ENCODE peak calls at places on chromosome 4, in six cellular contexts. One of them, this sample, is unnamed.

GRCh38 chr4:71006203-71006907 is 12.9 kb downstream of the DCK start:
- DNase-seq in Panc1: no peak
- DNase-seq in cardiac fibroblast: no peak
- DNase-seq in BJ: no peak
- DNase-seq in AG04450: no peak
- DNase-seq in fibroblast of lung: no peak
- DNase-seq in this sample: no peak

GRCh38 chr4:23234716-23235115 is 542.0 kb downstream of the GBA3 start:
- DNase-seq in AG04450: no peak
- DNase-seq in cardiac fibroblast: no peak
- DNase-seq in BJ: no peak
- DNase-seq in fibroblast of lung: peak
- DNase-seq in Panc1: no peak
- DNase-seq in this sample: no peak

GRCh38 chr4:99186029-99186428 is 33.0 kb downstream of the ADH6 start:
- DNase-seq in AG04450: no peak
- DNase-seq in BJ: no peak
- DNase-seq in fibroblast of lung: no peak
- DNase-seq in cardiac fibroblast: no peak
- DNase-seq in Panc1: no peak
- DNase-seq in this sample: no peak

GRCh38 chr4:126778348-126778747 is 854.4 kb upstream of the INTU start:
- DNase-seq in BJ: peak
- DNase-seq in cardiac fibroblast: peak
- DNase-seq in AG04450: no peak
- DNase-seq in Panc1: no peak
- DNase-seq in fibroblast of lung: peak
- DNase-seq in this sample: no peak

GRCh38 chr4:65669008-65669971 is 999 bp downstream of the EPHA5 start:
- DNase-seq in cardiac fibroblast: peak
- DNase-seq in fibroblast of lung: peak
- DNase-seq in Panc1: no peak
- DNase-seq in AG04450: no peak
- DNase-seq in BJ: no peak
- DNase-seq in this sample: no peak

GRCh38 chr4:7831330-7831729 is 108.3 kb downstream of the AFAP1 start:
- DNase-seq in cardiac fibroblast: peak
- DNase-seq in BJ: peak
- DNase-seq in fibroblast of lung: peak
- DNase-seq in AG04450: peak
- DNase-seq in Panc1: no peak
- DNase-seq in this sample: peak

GRCh38 chr4:170001688-170002267 is 24.4 kb downstream of the MFAP3L start:
- DNase-seq in fibroblast of lung: no peak
- DNase-seq in AG04450: no peak
- DNase-seq in cardiac fibroblast: no peak
- DNase-seq in Panc1: no peak
- DNase-seq in BJ: no peak
- DNase-seq in this sample: no peak

GRCh38 chr4:53653484-53654053 is 62.3 kb upstream of the LNX1 start:
- DNase-seq in cardiac fibroblast: peak
- DNase-seq in AG04450: no peak
- DNase-seq in BJ: no peak
- DNase-seq in Panc1: no peak
- DNase-seq in fibroblast of lung: no peak
- DNase-seq in this sample: no peak

GRCh38 chr4:104093247-104093646 is 373.5 kb upstream of the TACR3 start:
- DNase-seq in BJ: no peak
- DNase-seq in cardiac fibroblast: no peak
- DNase-seq in Panc1: no peak
- DNase-seq in AG04450: no peak
- DNase-seq in fibroblast of lung: no peak
- DNase-seq in this sample: no peak

GRCh38 chr4:156294577-156294976 is 340.9 kb upstream of the CTSO start:
- DNase-seq in AG04450: peak
- DNase-seq in fibroblast of lung: peak
- DNase-seq in cardiac fibroblast: peak
- DNase-seq in Panc1: no peak
- DNase-seq in BJ: no peak
- DNase-seq in this sample: peak

GRCh38 chr4:70722199-70722791 is 531 bp downstream of the RUFY3 start:
- DNase-seq in Panc1: no peak
- DNase-seq in AG04450: no peak
- DNase-seq in fibroblast of lung: peak
- DNase-seq in BJ: no peak
- DNase-seq in cardiac fibroblast: peak
- DNase-seq in this sample: no peak

GRCh38 chr4:99061048-99061447 is 27.5 kb downstream of the ADH5 start:
- DNase-seq in BJ: no peak
- DNase-seq in cardiac fibroblast: no peak
- DNase-seq in AG04450: no peak
- DNase-seq in fibroblast of lung: no peak
- DNase-seq in Panc1: no peak
- DNase-seq in this sample: no peak

GRCh38 chr4:168832746-168833575 is 177.1 kb downstream of the CBR4 start:
- DNase-seq in Panc1: no peak
- DNase-seq in AG04450: no peak
- DNase-seq in BJ: no peak
- DNase-seq in fibroblast of lung: peak
- DNase-seq in cardiac fibroblast: peak
- DNase-seq in this sample: no peak
- H3K4me3 ChIP-seq in Panc1: peak
- H3K4me3 ChIP-seq in AG04450: peak
- H3K4me3 ChIP-seq in BJ: peak
- H3K4me3 ChIP-seq in fibroblast of lung: peak
- H3K4me3 ChIP-seq in cardiac fibroblast: peak
- H3K4me3 ChIP-seq in this sample: peak

DNA sequence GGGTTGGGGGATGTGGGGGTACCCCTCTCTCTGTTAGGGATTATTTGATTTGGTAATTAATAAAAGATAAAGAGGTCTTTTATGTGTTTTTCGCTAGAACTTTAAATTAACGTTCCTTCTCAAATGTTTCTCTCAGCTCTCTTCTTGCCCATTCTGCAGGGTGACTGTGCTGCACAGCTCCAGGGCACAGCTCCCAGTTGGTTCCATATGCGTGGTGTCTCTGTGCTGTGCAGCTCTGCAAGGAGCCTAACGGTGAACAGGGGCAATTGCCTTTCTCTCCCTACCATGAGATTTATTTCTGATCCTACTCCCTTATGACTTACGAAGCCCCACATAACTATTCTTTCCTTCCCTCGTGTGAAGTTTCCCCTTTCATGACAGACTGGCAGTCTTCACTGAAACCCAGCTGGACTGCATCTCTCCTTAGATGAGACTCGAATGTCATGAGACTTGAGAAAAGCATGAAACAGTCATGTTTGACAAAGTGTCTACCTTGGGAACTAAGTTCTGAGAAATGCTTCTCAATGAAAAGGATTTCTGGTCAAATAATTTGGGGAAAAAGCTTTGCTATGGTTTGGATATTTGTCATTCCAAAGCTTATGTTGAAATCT is 50.2 kb upstream of the SPRY1 start:
- DNase-seq in AG04450: no peak
- DNase-seq in Panc1: no peak
- DNase-seq in BJ: no peak
- DNase-seq in cardiac fibroblast: no peak
- DNase-seq in fibroblast of lung: no peak
- DNase-seq in this sample: no peak
- H3K4me3 ChIP-seq in AG04450: no peak
- H3K4me3 ChIP-seq in Panc1: no peak
- H3K4me3 ChIP-seq in BJ: no peak
- H3K4me3 ChIP-seq in cardiac fibroblast: no peak
- H3K4me3 ChIP-seq in fibroblast of lung: no peak
- H3K4me3 ChIP-seq in this sample: no peak

GRCh38 chr4:13539721-13540445 is 4.4 kb downstream of the NKX3-2 start:
- DNase-seq in AG04450: no peak
- DNase-seq in BJ: no peak
- DNase-seq in cardiac fibroblast: no peak
- DNase-seq in fibroblast of lung: no peak
- DNase-seq in Panc1: no peak
- DNase-seq in this sample: no peak

GRCh38 chr4:13539047-13539720 is 5.1 kb downstream of the NKX3-2 start:
- DNase-seq in AG04450: no peak
- DNase-seq in Panc1: no peak
- DNase-seq in cardiac fibroblast: no peak
- DNase-seq in BJ: no peak
- DNase-seq in fibroblast of lung: no peak
- DNase-seq in this sample: no peak

GRCh38 chr4:13537832-13538177 is 6.5 kb downstream of the NKX3-2 start:
- DNase-seq in fibroblast of lung: no peak
- DNase-seq in cardiac fibroblast: no peak
- DNase-seq in AG04450: no peak
- DNase-seq in Panc1: no peak
- DNase-seq in BJ: no peak
- DNase-seq in this sample: no peak

GRCh38 chr4:13537011-13537831 is 7.1 kb downstream of the NKX3-2 start:
- DNase-seq in BJ: no peak
- DNase-seq in fibroblast of lung: no peak
- DNase-seq in Panc1: no peak
- DNase-seq in AG04450: no peak
- DNase-seq in cardiac fibroblast: no peak
- DNase-seq in this sample: no peak

GRCh38 chr4:13538427-13538973 is 5.8 kb downstream of the NKX3-2 start:
- DNase-seq in BJ: no peak
- DNase-seq in AG04450: no peak
- DNase-seq in cardiac fibroblast: no peak
- DNase-seq in fibroblast of lung: no peak
- DNase-seq in Panc1: no peak
- DNase-seq in this sample: no peak
- H3K4me3 ChIP-seq in BJ: no peak
- H3K4me3 ChIP-seq in AG04450: no peak
- H3K4me3 ChIP-seq in cardiac fibroblast: no peak
- H3K4me3 ChIP-seq in fibroblast of lung: no peak
- H3K4me3 ChIP-seq in Panc1: no peak
- H3K4me3 ChIP-seq in this sample: no peak

GRCh38 chr4:94995684-94996394 is 238.1 kb downstream of the BMPR1B start:
- DNase-seq in Panc1: no peak
- DNase-seq in fibroblast of lung: peak
- DNase-seq in cardiac fibroblast: no peak
- DNase-seq in AG04450: no peak
- DNase-seq in BJ: no peak
- DNase-seq in this sample: no peak
- H3K4me3 ChIP-seq in Panc1: peak
- H3K4me3 ChIP-seq in fibroblast of lung: no peak
- H3K4me3 ChIP-seq in cardiac fibroblast: no peak
- H3K4me3 ChIP-seq in AG04450: no peak
- H3K4me3 ChIP-seq in BJ: no peak
- H3K4me3 ChIP-seq in this sample: no peak

GRCh38 chr4:82373816-82374740 is at the start of gene HNRNPD:
- DNase-seq in Panc1: peak
- DNase-seq in fibroblast of lung: peak
- DNase-seq in cardiac fibroblast: peak
- DNase-seq in BJ: peak
- DNase-seq in AG04450: peak
- DNase-seq in this sample: peak
- H3K4me3 ChIP-seq in Panc1: peak
- H3K4me3 ChIP-seq in fibroblast of lung: peak
- H3K4me3 ChIP-seq in cardiac fibroblast: peak
- H3K4me3 ChIP-seq in BJ: peak
- H3K4me3 ChIP-seq in AG04450: peak
- H3K4me3 ChIP-seq in this sample: peak

DNA sequence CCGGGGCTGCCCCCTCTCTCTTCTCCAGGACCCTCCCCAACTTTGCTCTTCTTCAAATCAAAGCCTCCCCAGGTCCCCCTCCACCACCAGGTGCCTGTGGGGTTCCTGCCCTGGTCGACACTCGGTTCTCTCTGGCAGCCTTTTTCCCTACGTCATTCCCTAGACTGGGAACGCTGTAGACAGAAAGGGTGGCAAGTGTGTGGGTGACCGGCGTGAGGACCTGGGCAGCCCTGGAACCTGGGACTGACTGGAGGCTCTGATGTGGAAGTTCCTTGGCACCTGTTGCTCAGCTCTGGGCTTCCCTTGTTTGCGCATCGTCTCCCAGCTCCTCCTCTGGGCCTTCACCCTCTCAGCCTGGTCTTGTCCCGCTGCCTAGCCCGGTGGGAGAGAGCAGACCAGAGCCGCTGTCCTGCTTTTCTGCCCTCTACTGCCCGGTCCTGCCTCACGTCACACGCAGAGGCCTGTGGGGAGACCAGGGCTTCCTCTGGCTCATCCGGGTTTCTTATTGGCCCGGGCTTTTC is 1.3 kb downstream of the TACC3 start:
- DNase-seq in BJ: no peak
- DNase-seq in AG04450: no peak
- DNase-seq in Panc1: no peak
- DNase-seq in cardiac fibroblast: no peak
- DNase-seq in fibroblast of lung: no peak
- DNase-seq in this sample: no peak
- H3K4me3 ChIP-seq in BJ: peak
- H3K4me3 ChIP-seq in AG04450: peak
- H3K4me3 ChIP-seq in Panc1: peak
- H3K4me3 ChIP-seq in cardiac fibroblast: no peak
- H3K4me3 ChIP-seq in fibroblast of lung: peak
- H3K4me3 ChIP-seq in this sample: peak

DNA sequence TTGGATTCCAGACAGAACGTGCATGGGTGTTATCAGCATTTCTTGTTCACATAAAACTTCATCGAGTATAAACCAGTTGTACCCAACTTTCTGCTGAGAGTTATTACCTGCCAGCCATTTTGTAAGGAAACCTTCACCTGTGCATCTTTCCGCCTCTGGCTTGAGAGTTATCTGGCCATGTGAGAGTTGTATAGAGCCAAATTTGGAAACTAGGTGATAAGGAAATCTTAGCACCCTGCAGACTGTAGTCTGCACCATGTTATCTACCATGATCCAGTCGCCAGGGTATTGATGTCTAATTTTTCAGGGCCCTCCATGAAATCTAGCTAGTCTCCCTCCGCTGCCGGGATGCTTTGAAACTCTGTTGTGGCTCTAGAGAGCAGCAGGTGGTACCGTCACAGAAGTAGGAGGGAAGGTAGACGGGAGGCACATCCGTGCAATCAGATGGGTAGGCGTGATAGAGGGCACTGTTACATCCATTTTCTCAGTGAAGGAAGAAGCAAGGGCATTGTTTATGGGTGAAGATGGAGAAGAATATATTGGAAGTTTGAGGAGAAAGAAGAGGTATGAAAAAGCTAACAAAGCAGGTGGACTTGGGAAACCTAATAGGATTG is 1.2 kb downstream of the ANAPC4 start:
- DNase-seq in BJ: no peak
- DNase-seq in fibroblast of lung: no peak
- DNase-seq in AG04450: no peak
- DNase-seq in cardiac fibroblast: no peak
- DNase-seq in Panc1: no peak
- DNase-seq in this sample: no peak
- H3K4me3 ChIP-seq in BJ: peak
- H3K4me3 ChIP-seq in fibroblast of lung: peak
- H3K4me3 ChIP-seq in AG04450: peak
- H3K4me3 ChIP-seq in cardiac fibroblast: peak
- H3K4me3 ChIP-seq in Panc1: peak
- H3K4me3 ChIP-seq in this sample: peak

DNA sequence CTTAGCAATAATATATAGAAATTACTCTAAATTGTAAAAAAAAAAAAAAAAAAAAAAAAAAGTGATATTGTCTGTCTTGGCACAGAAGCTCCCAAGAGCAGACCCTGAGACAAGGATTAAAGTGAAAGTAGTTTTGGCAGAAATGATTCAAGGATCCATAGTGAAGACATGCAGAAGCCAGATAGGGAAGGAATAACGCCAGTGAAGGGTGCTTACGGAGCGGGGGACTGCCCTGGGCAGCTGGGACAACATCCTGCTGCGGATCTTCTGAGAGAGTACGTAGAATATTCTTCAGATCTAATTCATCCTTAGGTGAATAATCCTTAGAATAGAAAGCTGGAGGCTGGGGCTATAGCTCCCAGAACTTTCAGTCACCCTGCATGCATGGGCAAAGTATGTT is 39.8 kb downstream of the ARHGAP24 start:
- DNase-seq in Panc1: no peak
- DNase-seq in fibroblast of lung: no peak
- DNase-seq in AG04450: no peak
- DNase-seq in BJ: no peak
- DNase-seq in cardiac fibroblast: peak
- DNase-seq in this sample: no peak
- H3K4me3 ChIP-seq in Panc1: peak
- H3K4me3 ChIP-seq in fibroblast of lung: peak
- H3K4me3 ChIP-seq in AG04450: no peak
- H3K4me3 ChIP-seq in BJ: no peak
- H3K4me3 ChIP-seq in cardiac fibroblast: no peak
- H3K4me3 ChIP-seq in this sample: no peak

This sample was measured in AG04449.